ENCODE peak calls at places on chromosomes 11 and 22, in four cellular contexts. H is NCI-H1092, S is NCI-H1105, R is Caki2. W is an unnamed sample.

GRCh38 chr11:105767945-105768344 is 158.1 kb downstream of the GRIA4 start:
- DNase-seq in R (no peak), S (no peak), H (peak; percentile 37), W (no peak)

GRCh38 chr11:119594639-119595249 is 134.3 kb downstream of the NECTIN1 start:
- DNase-seq in R (peak; percentile 24), S (no peak), H (no peak), W (no peak)

GRCh38 chr11:14544611-14545010 is 24.4 kb upstream of the PSMA1 start:
- DNase-seq in R (no peak), S (no peak), H (no peak), W (no peak)

GRCh38 chr11:48172818-48173609 is 43.6 kb upstream of the OR4B1 start:
- DNase-seq in S (peak; percentile 46), H (peak; percentile 52), R (peak; percentile 41), W (no peak)

GRCh38 chr22:39559456-39560105 is 11.0 kb upstream of the CACNA1I start:
- DNase-seq in H (no peak), S (no peak), R (no peak), W (no peak)

GRCh38 chr11:57406337-57406904 is 16.0 kb upstream of the PRG2 start:
- DNase-seq in R (peak; percentile 19), S (no peak), H (no peak), W (no peak)

GRCh38 chr11:69086152-69086551 is 37.4 kb downstream of the TPCN2 start:
- DNase-seq in H (no peak), S (no peak), R (no peak), W (no peak)

GRCh38 chr11:123683616-123684170 is 29.3 kb upstream of the SCN3B start:
- DNase-seq in S (no peak), R (no peak), H (no peak), W (no peak)

GRCh38 chr22:46984751-46985506 is 222.5 kb downstream of the TBC1D22A start:
- DNase-seq in S (no peak), R (no peak), H (no peak), W (peak; percentile 31)

GRCh38 chr11:124608146-124608545 is 3.1 kb upstream of the PANX3 start:
- DNase-seq in H (no peak), R (no peak), S (no peak), W (no peak)

GRCh38 chr11:9972917-9973504 is 309.1 kb downstream of the SWAP70 start:
- DNase-seq in R (peak; percentile 23), H (peak; percentile 7), S (no peak), W (no peak)

GRCh38 chr11:126332221-126332711 is 23.2 kb upstream of the ST3GAL4 start:
- DNase-seq in R (peak; percentile 45), S (no peak), H (no peak), W (no peak)

GRCh38 chr11:12702999-12703453 is 28.8 kb downstream of the TEAD1 start:
- DNase-seq in R (no peak), H (no peak), S (no peak), W (no peak)

GRCh38 chr22:41052661-41053490 is 39.5 kb upstream of the EP300 start:
- DNase-seq in R (peak; percentile 78), H (no peak), S (no peak), W (peak; percentile 22)

GRCh38 chr11:9060700-9061111 is 30.7 kb downstream of the SCUBE2 start:
- DNase-seq in H (no peak), S (no peak), R (no peak), W (no peak)

GRCh38 chr11:125494987-125495725 is 909 bp downstream of the FEZ1 start:
- DNase-seq in H (no peak), S (peak; percentile 3), R (peak; percentile 10), W (no peak)

GRCh38 chr11:8593935-8594909 is at the start of gene STK33:
- DNase-seq in R (no peak), S (peak; percentile 87), H (peak; percentile 59), W (no peak)

GRCh38 chr11:65419460-65419772 is 3.2 kb upstream of the NEAT1 start:
- DNase-seq in S (no peak), R (no peak), H (no peak), W (no peak)

GRCh38 chr22:37079158-37079557 is 27.6 kb downstream of the KCTD17 start:
- DNase-seq in S (no peak), H (no peak), R (no peak), W (no peak)

GRCh38 chr11:96055706-96056387 is 131.9 kb upstream of the MTMR2 start:
- DNase-seq in S (no peak), R (no peak), H (no peak), W (no peak)

GRCh38 chr11:103528596-103528995 is 419.4 kb downstream of the DYNC2H1 start:
- DNase-seq in H (no peak), S (no peak), R (no peak), W (no peak)

GRCh38 chr11:63573881-63574855 is 11.0 kb upstream of the PLAAT2 start:
- DNase-seq in S (no peak), H (peak; percentile 40), R (peak; percentile 47), W (no peak)

GRCh38 chr22:19052941-19053551 is 69.2 kb downstream of the DGCR2 start:
- DNase-seq in R (no peak), H (no peak), S (no peak), W (no peak)

GRCh38 chr11:64457416-64458010 is 98.6 kb downstream of the RPS6KA4 start:
- DNase-seq in H (no peak), S (no peak), R (no peak), W (no peak)

GRCh38 chr11:2223153-2223794 is 47.1 kb downstream of the ASCL2 start:
- DNase-seq in H (no peak), R (no peak), S (no peak), W (no peak)

GRCh38 chr22:29275819-29276565 is 7.9 kb downstream of the EWSR1 start:
- DNase-seq in H (no peak), R (peak; percentile 81), S (no peak), W (no peak)

GRCh38 chr22:37681556-37682049 is 4.5 kb upstream of the NOL12 start:
- DNase-seq in R (peak; percentile 58), S (peak; percentile 27), H (peak; percentile 6), W (no peak)

GRCh38 chr11:65915821-65916251 is 3.0 kb downstream of the C11orf68 start:
- DNase-seq in S (no peak), H (no peak), R (peak; percentile 90), W (peak; percentile 74)

GRCh38 chr22:42947211-42947990 is 67.5 kb downstream of the PACSIN2 start:
- DNase-seq in S (peak; percentile 60), H (peak; percentile 70), R (peak; percentile 51), W (no peak)

GRCh38 chr11:724733-725386 is 18.8 kb downstream of the EPS8L2 start:
- DNase-seq in S (no peak), H (no peak), R (no peak), W (no peak)

GRCh38 chr22:29758959-29759358 is 7.8 kb downstream of the ZMAT5 start:
- DNase-seq in S (no peak), R (no peak), H (no peak), W (no peak)

GRCh38 chr11:29452131-29452530 is 564.7 kb downstream of the KCNA4 start:
- DNase-seq in R (peak; percentile 16), S (no peak), H (no peak), W (peak; percentile 41)

W was measured in epithelial cell of prostate.